ENCODE peak calls at places on chromosomes 13 and 19, in six cellular contexts. N is GM12878, Y is SK-N-SH, O is HCT116, H is endothelial cell of umbilical vein, K is GM23338. L is an unnamed sample.
A peak's percentile ranks its signal among the peaks of the same experiment; 100 is the strongest.

GRCh38 chr19:48216933-48217332 is 38.8 kb downstream of the CARD8 start:
- DNase-seq in H (no peak), Y (no peak), K (peak; percentile 82), N (no peak), O (no peak), L (no peak)

GRCh38 chr13:86464193-86464592 is 665.0 kb upstream of the SLITRK6 start:
- DNase-seq in Y (peak; percentile 1), H (no peak), O (no peak), N (no peak), K (peak; percentile 40), L (no peak)

GRCh38 chr13:111970501-111971155 is 96.3 kb upstream of the SOX1 start:
- DNase-seq in N (no peak), K (no peak), O (no peak), H (no peak), Y (no peak), L (no peak)

GRCh38 chr13:20553309-20553708 is 13.6 kb upstream of the IFT88 start:
- DNase-seq in Y (no peak), N (no peak), H (no peak), O (no peak), K (no peak), L (no peak)

GRCh38 chr19:11528551-11529341 is at the start of gene ECSIT:
- DNase-seq in H (peak; percentile 99), K (peak; percentile 99), N (peak; percentile 90), Y (peak; percentile 94), O (peak; percentile 97), L (peak; percentile 98)

GRCh38 chr19:5895409-5895808 is 8.2 kb downstream of the NDUFA11 start:
- DNase-seq in K (no peak), N (no peak), H (no peak), O (no peak), Y (peak; percentile 78), L (no peak)

GRCh38 chr13:99310382-99311031 is 3.3 kb upstream of the GPR183 start:
- DNase-seq in Y (peak; percentile 25), K (no peak), O (no peak), H (peak; percentile 16), N (no peak), L (no peak)

GRCh38 chr19:17755977-17756670 is 4.8 kb downstream of the FCHO1 start:
- DNase-seq in K (peak; percentile 87), H (no peak), Y (peak; percentile 78), O (no peak), N (peak; percentile 37), L (no peak)

GRCh38 chr19:31498781-31499180 is 149.5 kb upstream of the TSHZ3 start:
- DNase-seq in K (no peak), N (no peak), Y (no peak), O (no peak), H (no peak), L (no peak)

GRCh38 chr19:34979819-34980640 is 16.0 kb upstream of the ZNF792 start:
- DNase-seq in H (no peak), K (peak; percentile 54), N (no peak), Y (no peak), O (no peak), L (no peak)

GRCh38 chr19:51702754-51703654 is 9.9 kb downstream of the SPACA6 start:
- DNase-seq in H (peak; percentile 15), N (no peak), K (peak; percentile 94), Y (peak; percentile 22), O (no peak), L (peak; percentile 66)

GRCh38 chr19:7989071-7989575 is 16.3 kb downstream of the ELAVL1 start:
- DNase-seq in Y (no peak), O (no peak), H (no peak), K (no peak), N (no peak), L (no peak)

GRCh38 chr13:46143239-46143701 is 38.4 kb upstream of the CPB2 start:
- DNase-seq in H (no peak), N (no peak), Y (no peak), K (no peak), O (no peak), L (no peak)

GRCh38 chr13:50843256-50844043 is at the start of gene DLEU7:
- DNase-seq in H (no peak), N (no peak), K (peak; percentile 86), O (no peak), Y (peak; percentile 16), L (no peak)

GRCh38 chr13:79581870-79582315 is 100.9 kb downstream of the NDFIP2 start:
- DNase-seq in N (no peak), K (no peak), H (no peak), Y (no peak), O (peak; percentile 2), L (no peak)
- TF ChIP-seq POLR2AphosphoS5 in N (no peak), K (no peak), H (no peak), Y (no peak), O (no peak), L (no peak)

DNA sequence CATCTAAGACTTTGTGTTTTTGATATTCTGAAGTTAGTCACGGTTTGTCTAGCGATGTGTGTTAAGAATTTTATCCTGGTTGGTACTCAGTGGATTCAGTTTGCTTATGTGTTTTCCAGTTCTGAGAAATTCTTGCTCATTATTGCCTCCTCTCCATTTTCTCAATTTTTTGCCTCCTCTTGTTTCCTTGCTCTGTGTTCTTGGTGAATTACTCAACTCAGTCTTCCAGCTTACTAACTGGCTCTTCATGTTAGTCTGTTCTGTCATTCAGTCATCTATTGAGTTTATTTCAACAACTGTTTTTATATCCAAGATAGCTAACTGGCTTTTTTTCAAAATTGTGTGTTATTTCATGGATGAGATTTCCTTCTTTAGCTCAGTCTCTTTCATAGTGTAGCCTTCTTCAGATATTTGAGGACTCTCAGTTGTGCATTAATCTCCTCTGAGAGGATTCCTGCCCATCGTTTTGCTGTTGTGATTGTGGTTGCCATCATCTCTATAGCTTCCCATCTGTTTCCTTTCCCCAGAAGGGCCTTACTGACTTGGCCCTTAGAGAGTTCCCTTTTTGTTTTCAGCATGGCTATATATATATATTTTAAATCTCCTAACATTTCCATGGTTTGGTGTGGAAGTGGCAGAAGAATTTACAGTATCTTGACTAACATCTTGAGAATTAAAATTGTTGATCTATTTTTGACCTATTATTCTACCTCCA is 6.2 kb downstream of the SETDB2 start:
- DNase-seq in K (no peak), H (no peak), Y (no peak), N (no peak), O (no peak), L (no peak)
- H3K4me1 ChIP-seq in K (no peaks in the 10 kb centered on the region), H (peaks cover 2% of the 10 kb centered on the region), Y (no peaks in the 10 kb centered on the region), N (peaks cover 9% of the 10 kb centered on the region), O (peaks cover 12% of the 10 kb centered on the region), L (no peaks in the 10 kb centered on the region)

GRCh38 chr13:28338742-28339141 is 156.2 kb downstream of the FLT1 start:
- DNase-seq in K (no peak), O (no peak), Y (no peak), H (no peak), N (no peak), L (no peak)

GRCh38 chr13:28338202-28338601 is 156.7 kb downstream of the FLT1 start:
- DNase-seq in N (no peak), O (no peak), K (no peak), Y (no peak), H (peak; percentile 54), L (no peak)

GRCh38 chr13:28333204-28333900 is 161.6 kb downstream of the FLT1 start:
- DNase-seq in O (no peak), H (peak; percentile 63), N (no peak), Y (no peak), K (no peak), L (no peak)

GRCh38 chr13:28337196-28338045 is 157.5 kb downstream of the FLT1 start:
- DNase-seq in Y (no peak), N (no peak), K (no peak), O (no peak), H (peak; percentile 97), L (no peak)

DNA sequence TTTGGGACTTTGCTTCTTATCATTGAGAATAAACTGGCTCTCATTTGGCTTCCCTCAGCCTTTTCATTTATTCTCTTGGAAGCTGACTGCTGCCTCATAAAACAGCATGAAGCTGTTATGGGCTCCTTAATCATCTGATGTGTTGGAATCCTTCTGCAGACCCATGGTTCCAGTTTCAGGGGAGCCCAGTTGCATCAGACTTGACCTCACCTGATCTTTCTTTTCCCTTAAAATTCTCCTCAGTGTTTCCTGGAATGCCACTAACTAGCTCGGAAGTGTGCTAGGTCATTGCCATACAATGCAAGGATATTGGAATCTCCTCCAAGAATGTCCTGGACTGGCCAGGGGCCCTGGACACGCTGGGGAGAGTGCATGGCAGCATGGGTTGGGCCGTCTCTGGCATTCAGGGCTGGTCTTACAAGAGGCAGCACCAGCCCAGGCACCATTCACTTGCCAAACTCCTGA is 158.7 kb downstream of the FLT1 start:
- DNase-seq in N (no peak), Y (no peak), O (no peak), K (no peak), H (peak; percentile 80), L (no peak)
- TF ChIP-seq POLR2AphosphoS5 in N (no peak), Y (no peak), O (no peak), K (no peak), H (peak; percentile 66), L (no peak)

GRCh38 chr19:55656552-55656951 is 1.7 kb downstream of the U2AF2 start:
- DNase-seq in K (no peak), O (no peak), N (no peak), Y (no peak), H (no peak), L (no peak)

GRCh38 chr19:55657004-55657747 is 2.3 kb downstream of the U2AF2 start:
- DNase-seq in N (no peak), K (no peak), O (no peak), H (no peak), Y (no peak), L (no peak)

GRCh38 chr19:55654833-55655647 is at the start of gene U2AF2:
- DNase-seq in Y (peak; percentile 97), O (peak; percentile 87), H (peak; percentile 76), K (peak; percentile 93), N (no peak), L (peak; percentile 97)

GRCh38 chr19:55654323-55654832 is 457 bp upstream of the U2AF2 start:
- DNase-seq in Y (peak; percentile 86), H (peak; percentile 99), N (peak; percentile 93), O (peak; percentile 99), K (peak; percentile 100), L (peak; percentile 99)

DNA sequence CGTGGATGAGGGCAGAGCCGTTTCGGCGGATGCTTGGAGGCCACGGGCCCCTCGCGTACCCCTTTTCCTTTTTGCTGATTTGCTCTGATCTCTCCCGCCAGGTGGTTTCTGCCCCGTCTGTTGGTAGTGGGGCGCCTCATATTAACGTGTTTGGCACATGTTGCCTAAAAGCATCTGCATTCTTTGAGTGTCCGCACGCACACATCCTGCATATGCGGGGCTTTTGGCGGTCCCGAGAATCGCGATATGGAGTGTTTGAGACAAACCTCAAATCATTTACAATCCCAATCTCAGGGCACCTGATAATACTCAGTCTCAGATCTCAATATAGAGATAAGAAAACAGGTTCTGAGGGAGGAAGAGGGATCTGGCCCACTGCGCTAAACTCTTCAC is 809 bp downstream of the U2AF2 start:
- DNase-seq in N (no peak), Y (no peak), O (no peak), K (no peak), H (no peak), L (no peak)
- H3K4me1 ChIP-seq in N (peaks cover 12% of the 10 kb centered on the region), Y (peaks cover 27% of the 10 kb centered on the region), O (peaks cover 18% of the 10 kb centered on the region), K (peaks cover 27% of the 10 kb centered on the region), H (peaks cover 25% of the 10 kb centered on the region), L (peaks cover 19% of the 10 kb centered on the region)